ENCODE peak calls at places on chromosomes 3 and 15, in eight cellular contexts. H is Caki2, G is fibroblast of villous mesenchyme, X is ELR, O is NCI-H510A treated with DMSO at 0.1 percent for 48 hours, Q is B cell, A is ELF-1, V is Peyer's patch. N is an unnamed sample.

GRCh38 chr15:41894791-41895463 is 1.1 kb upstream of the SPTBN5 start:
- DNase-seq in A (peak), O (peak), V (peak), Q (peak), H (peak), G (peak), X (peak), N (peak)

GRCh38 chr3:68206524-68207117 is 552.2 kb upstream of the SUCLG2 start:
- DNase-seq in V (no peak), A (no peak), G (no peak), O (no peak), H (no peak), Q (no peak), X (peak), N (peak)

GRCh38 chr3:127454051-127454450 is 136.5 kb downstream of the TPRA1 start:
- DNase-seq in H (no peak), O (no peak), V (no peak), A (no peak), Q (no peak), X (no peak), G (no peak), N (no peak)

GRCh38 chr15:70589221-70589620 is 174.1 kb downstream of the UACA start:
- DNase-seq in A (no peak), H (no peak), V (no peak), X (peak), O (no peak), Q (no peak), G (peak), N (no peak)

GRCh38 chr3:30347679-30348216 is 258.7 kb upstream of the TGFBR2 start:
- DNase-seq in G (peak), H (no peak), V (no peak), O (no peak), Q (no peak), X (peak), A (no peak), N (peak)

GRCh38 chr3:11477286-11477935 is 166.3 kb downstream of the VGLL4 start:
- DNase-seq in H (no peak), V (no peak), O (no peak), X (peak), G (peak), Q (no peak), A (peak), N (peak)

GRCh38 chr15:42344763-42345162 is 14.5 kb upstream of the CAPN3 start:
- DNase-seq in G (peak), A (no peak), O (no peak), X (peak), H (no peak), V (no peak), Q (no peak), N (peak)

GRCh38 chr3:42421818-42422796 is 11.7 kb upstream of the LYZL4 start:
- DNase-seq in A (no peak), G (no peak), O (no peak), H (peak), X (no peak), V (no peak), Q (no peak), N (no peak)